ENCODE peak calls at places on chromosome 6, in ten cellular contexts. Q is kidney; D is CD8-positive, alpha-beta T cell; S is colonic mucosa; L is DND-41; Y is cardiac fibroblast; E is psoas muscle; U is fibroblast of lung; W is WTC11; O is stomach. V is an unnamed sample.

GRCh38 chr6:100346828-100347227 is 117.9 kb downstream of the SIM1 start:
- DNase-seq in Q (no peak), D (no peak), S (no peak), L (no peak), Y (peak; percentile 65), E (no peak), U (peak; percentile 89), W (no peak), O (no peak), V (no peak)

GRCh38 chr6:30447237-30447636 is 42.1 kb upstream of the HLA-E start:
- DNase-seq in Q (no peak), D (no peak), S (no peak), L (no peak), Y (no peak), E (no peak), U (no peak), W (peak; percentile 75), O (no peak), V (peak; percentile 52)

GRCh38 chr6:112877134-112878100 is 530.3 kb downstream of the RFPL4B start:
- DNase-seq in Q (no peak), D (no peak), S (no peak), L (no peak), Y (peak; percentile 95), E (no peak), U (peak; percentile 97), W (no peak), O (no peak), V (no peak)

GRCh38 chr6:51753635-51754034 is 333.8 kb downstream of the PKHD1 start:
- DNase-seq in Q (no peak), D (no peak), S (peak; percentile 22), L (peak; percentile 32), Y (no peak), E (no peak), U (no peak), W (peak; percentile 78), O (peak; percentile 28), V (peak; percentile 11)

GRCh38 chr6:63649847-63650265 is 14.3 kb downstream of the PHF3 start:
- DNase-seq in Q (no peak), D (no peak), S (no peak), L (no peak), Y (no peak), E (no peak), U (no peak), W (no peak), O (no peak), V (no peak)

GRCh38 chr6:158043586-158044524 is 62.2 kb downstream of the SYNJ2 start:
- DNase-seq in Q (peak; percentile 54), D (no peak), S (peak; percentile 67), L (no peak), Y (no peak), E (peak; percentile 93), U (no peak), W (no peak), O (peak; percentile 55), V (peak; percentile 25)

GRCh38 chr6:128208078-128208477 is 307.2 kb upstream of the THEMIS start:
- DNase-seq in Q (no peak), D (no peak), S (no peak), L (no peak), Y (peak; percentile 27), E (no peak), U (peak; percentile 80), W (no peak), O (no peak), V (no peak)

GRCh38 chr6:34517461-34517868 is 38.7 kb downstream of the SPDEF start:
- DNase-seq in Q (no peak), D (no peak), S (no peak), L (no peak), Y (no peak), E (peak; percentile 27), U (no peak), W (no peak), O (no peak), V (no peak)

GRCh38 chr6:39102024-39102820 is 12.8 kb downstream of the SAYSD1 start:
- DNase-seq in Q (no peak), D (no peak), S (no peak), L (no peak), Y (peak; percentile 84), E (no peak), U (peak; percentile 74), W (peak; percentile 79), O (peak; percentile 55), V (no peak)
- TF ChIP-seq CTCF in Q (no peak), D (no peak), S (no peak), L (no peak), Y (peak; percentile 43), E (peak; percentile 17), U (peak; percentile 63), W (peak; percentile 60), O (no peak), V (no peak)

GRCh38 chr6:151451950-151452749 is at the start of gene RMND1:
- DNase-seq in Q (peak; percentile 100), D (peak; percentile 98), S (peak; percentile 100), L (peak; percentile 100), Y (peak; percentile 100), E (peak; percentile 100), U (peak; percentile 100), W (peak; percentile 99), O (peak; percentile 100), V (peak; percentile 96)
- TF ChIP-seq CTCF in Q (no peak), D (no peak), S (no peak), L (no peak), Y (no peak), E (no peak), U (no peak), W (no peak), O (no peak), V (no peak)

GRCh38 chr6:130535242-130535641 is 169.4 kb downstream of the TMEM200A start:
- DNase-seq in Q (no peak), D (no peak), S (no peak), L (no peak), Y (no peak), E (no peak), U (no peak), W (no peak), O (no peak), V (no peak)
- TF ChIP-seq CTCF in Q (no peak), D (no peak), S (no peak), L (no peak), Y (no peak), E (no peak), U (no peak), W (no peak), O (no peak), V (no peak)

DNA sequence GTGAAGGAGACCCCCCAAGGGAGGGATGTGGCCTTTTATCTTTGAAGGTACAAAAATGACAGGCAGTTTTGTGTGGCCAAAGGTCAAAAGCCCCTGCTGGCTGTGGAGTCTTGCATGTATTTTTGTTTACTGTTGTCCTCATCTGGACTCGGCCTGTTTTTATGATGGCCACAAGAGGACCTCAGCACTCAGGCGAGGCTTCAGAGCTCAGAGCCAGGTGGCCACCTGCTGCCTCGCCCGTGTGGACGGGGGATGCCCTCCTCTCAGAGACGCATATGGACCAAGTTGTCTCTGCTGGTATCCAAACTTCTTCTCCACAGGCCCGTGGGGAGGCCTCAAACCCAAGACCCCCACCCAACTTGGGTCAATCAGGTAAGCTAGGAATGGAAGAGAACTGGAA is 118.2 kb downstream of the DACT2 start:
- DNase-seq in Q (peak; percentile 59), D (no peak), S (no peak), L (no peak), Y (peak; percentile 10), E (no peak), U (no peak), W (peak; percentile 57), O (peak; percentile 35), V (peak; percentile 30)
- TF ChIP-seq CTCF in Q (peak; percentile 70), D (no peak), S (peak; percentile 35), L (no peak), Y (no peak), E (no peak), U (no peak), W (peak; percentile 15), O (no peak), V (peak; percentile 42)

GRCh38 chr6:27188206-27188884 is 59.2 kb upstream of the PRSS16 start:
- DNase-seq in Q (no peak), D (no peak), S (peak; percentile 73), L (peak; percentile 52), Y (peak; percentile 83), E (peak; percentile 63), U (peak; percentile 85), W (peak; percentile 68), O (peak; percentile 48), V (peak; percentile 65)

GRCh38 chr6:27178860-27179259 is 68.6 kb upstream of the PRSS16 start:
- DNase-seq in Q (no peak), D (no peak), S (no peak), L (no peak), Y (no peak), E (no peak), U (no peak), W (peak; percentile 21), O (no peak), V (no peak)

GRCh38 chr6:27188885-27189418 is 58.5 kb upstream of the PRSS16 start:
- DNase-seq in Q (no peak), D (no peak), S (peak; percentile 76), L (peak; percentile 68), Y (peak; percentile 87), E (peak; percentile 59), U (peak; percentile 73), W (peak; percentile 47), O (peak; percentile 68), V (peak; percentile 79)

GRCh38 chr6:27178001-27178730 is 69.3 kb upstream of the PRSS16 start:
- DNase-seq in Q (no peak), D (no peak), S (peak; percentile 73), L (peak; percentile 83), Y (peak; percentile 94), E (no peak), U (peak; percentile 95), W (peak; percentile 54), O (peak; percentile 50), V (peak; percentile 62)

GRCh38 chr6:27183082-27183832 is 64.2 kb upstream of the PRSS16 start:
- DNase-seq in Q (no peak), D (no peak), S (no peak), L (no peak), Y (no peak), E (no peak), U (no peak), W (peak; percentile 25), O (no peak), V (no peak)
- TF ChIP-seq CTCF in Q (no peak), D (no peak), S (no peak), L (no peak), Y (no peak), E (no peak), U (no peak), W (no peak), O (no peak), V (no peak)

GRCh38 chr6:107187630-107188029 is 72.3 kb upstream of the BEND3 start:
- DNase-seq in Q (no peak), D (no peak), S (no peak), L (no peak), Y (no peak), E (no peak), U (no peak), W (no peak), O (no peak), V (no peak)

GRCh38 chr6:107180114-107180513 is 64.8 kb upstream of the BEND3 start:
- DNase-seq in Q (no peak), D (no peak), S (no peak), L (no peak), Y (no peak), E (no peak), U (no peak), W (no peak), O (no peak), V (no peak)

GRCh38 chr6:107186047-107186446 is 70.7 kb upstream of the BEND3 start:
- DNase-seq in Q (no peak), D (no peak), S (no peak), L (no peak), Y (no peak), E (no peak), U (no peak), W (no peak), O (no peak), V (no peak)

GRCh38 chr6:107185570-107185969 is 70.3 kb upstream of the BEND3 start:
- DNase-seq in Q (no peak), D (no peak), S (no peak), L (no peak), Y (peak; percentile 60), E (no peak), U (peak; percentile 6), W (no peak), O (no peak), V (no peak)
- TF ChIP-seq CTCF in Q (peak; percentile 24), D (no peak), S (no peak), L (no peak), Y (no peak), E (no peak), U (peak; percentile 8), W (no peak), O (no peak), V (no peak)